ENCODE peak calls at places on chromosomes 4 and X, in eight cellular contexts. T is NCI-H1105; N is astrocyte of the spinal cord; W is CD8-positive, alpha-beta memory T cell; O is amygdala; D is prostate gland; J is activated T-helper 9 cell treated with anti-CD3 and anti-CD28 coated beads, Interleukin-2, amount 50 U/mL, for 16 hours; Y is lung. Z is an unnamed sample.

GRCh38 chr4:40881096-40881495 is 131.3 kb downstream of the NSUN7 start:
- DNase-seq in T (no peak), N (no peak), W (no peak), O (no peak), D (no peak), J (no peak), Y (no peak), Z (no peak)

GRCh38 chr4:4532371-4532770 is 9.5 kb downstream of the STX18 start:
- DNase-seq in T (no peak), N (no peak), W (no peak), O (no peak), D (no peak), J (no peak), Y (no peak), Z (no peak)

GRCh38 chr4:70915874-70916559 is 13.8 kb downstream of the MOB1B start:
- DNase-seq in T (no peak), N (no peak), W (no peak), O (no peak), D (no peak), J (no peak), Y (no peak), Z (no peak)

GRCh38 chr4:92304073-92304472 is 307 bp downstream of the GRID2 start:
- DNase-seq in T (no peak), N (no peak), W (no peak), O (no peak), D (no peak), J (no peak), Y (no peak), Z (no peak)

GRCh38 chr4:164383187-164384181 is 370.4 kb upstream of the SMIM31 start:
- DNase-seq in T (peak), N (peak), W (no peak), O (peak), D (peak), J (no peak), Y (no peak), Z (no peak)

GRCh38 chr4:36613999-36614398 is 332.6 kb downstream of the DTHD1 start:
- DNase-seq in T (no peak), N (no peak), W (no peak), O (no peak), D (no peak), J (no peak), Y (no peak), Z (no peak)

GRCh38 chr4:15469402-15470148 is at the start of gene CC2D2A:
- DNase-seq in T (no peak), N (peak), W (no peak), O (no peak), D (no peak), J (no peak), Y (no peak), Z (no peak)

GRCh38 chr4:148539387-148539786 is 97.2 kb upstream of the NR3C2 start:
- DNase-seq in T (no peak), N (no peak), W (no peak), O (no peak), D (no peak), J (no peak), Y (peak), Z (no peak)

GRCh38 chrX:134551365-134552095 is 91.6 kb downstream of the HPRT1 start:
- DNase-seq in T (no peak), N (peak), W (no peak), O (no peak), D (no peak), J (no peak), Y (no peak), Z (no peak)

GRCh38 chr4:112348488-112349158 is 51.5 kb downstream of the ALPK1 start:
- DNase-seq in T (peak), N (peak), W (no peak), O (no peak), D (peak), J (no peak), Y (peak), Z (no peak)

GRCh38 chr4:183443609-183444148 is 757 bp upstream of the CDKN2AIP start:
- DNase-seq in T (no peak), N (no peak), W (no peak), O (no peak), D (peak), J (no peak), Y (no peak), Z (no peak)

GRCh38 chrX:123920065-123920785 is 41.3 kb upstream of the STAG2 start:
- DNase-seq in T (no peak), N (peak), W (no peak), O (no peak), D (no peak), J (no peak), Y (no peak), Z (no peak)

GRCh38 chr4:38160487-38161207 is 200.4 kb downstream of the PTTG2 start:
- DNase-seq in T (no peak), N (peak), W (no peak), O (no peak), D (no peak), J (peak), Y (peak), Z (peak)

GRCh38 chr4:129747756-129748155 is 651.8 kb downstream of the C4orf33 start:
- DNase-seq in T (peak), N (no peak), W (no peak), O (no peak), D (no peak), J (no peak), Y (no peak), Z (no peak)

GRCh38 chr4:41661447-41662076 is 87.0 kb downstream of the PHOX2B start:
- DNase-seq in T (peak), N (peak), W (no peak), O (no peak), D (peak), J (peak), Y (peak), Z (peak)

GRCh38 chr4:112272292-112272691 is 13.4 kb downstream of the TIFA start:
- DNase-seq in T (no peak), N (no peak), W (no peak), O (no peak), D (no peak), J (no peak), Y (no peak), Z (no peak)

GRCh38 chr4:130393246-130394041 is 1297.5 kb downstream of the C4orf33 start:
- DNase-seq in T (no peak), N (peak), W (no peak), O (no peak), D (no peak), J (no peak), Y (no peak), Z (no peak)

GRCh38 chr4:123349401-123350190 is 47.0 kb upstream of the SPRY1 start:
- DNase-seq in T (no peak), N (no peak), W (no peak), O (no peak), D (no peak), J (no peak), Y (no peak), Z (no peak)

GRCh38 chrX:47232803-47233332 is at the start of gene USP11:
- DNase-seq in T (peak), N (peak), W (peak), O (no peak), D (no peak), J (peak), Y (peak), Z (peak)

GRCh38 chrX:110268875-110269274 is 49.0 kb downstream of the AMMECR1 start:
- DNase-seq in T (no peak), N (no peak), W (no peak), O (no peak), D (no peak), J (no peak), Y (no peak), Z (no peak)

GRCh38 chrX:153523269-153523668 is 5.8 kb downstream of the ATP2B3 start:
- DNase-seq in T (no peak), N (no peak), W (no peak), O (no peak), D (no peak), J (no peak), Y (no peak), Z (no peak)

GRCh38 chr4:95304898-95305297 is 243.9 kb downstream of the UNC5C start:
- DNase-seq in T (no peak), N (peak), W (no peak), O (no peak), D (no peak), J (no peak), Y (peak), Z (no peak)

GRCh38 chrX:10633722-10634121 is 13.3 kb upstream of the MID1 start:
- DNase-seq in T (no peak), N (peak), W (no peak), O (no peak), D (no peak), J (no peak), Y (peak), Z (no peak)

GRCh38 chr4:124641715-124642380 is 70.7 kb downstream of the ANKRD50 start:
- DNase-seq in T (no peak), N (peak), W (no peak), O (no peak), D (no peak), J (no peak), Y (no peak), Z (no peak)

GRCh38 chr4:41538017-41538733 is at the start of gene LIMCH1:
- DNase-seq in T (no peak), N (no peak), W (no peak), O (no peak), D (peak), J (no peak), Y (peak), Z (no peak)

GRCh38 chr4:140188975-140189374 is 35.0 kb upstream of the MAML3 start:
- DNase-seq in T (no peak), N (peak), W (no peak), O (no peak), D (peak), J (no peak), Y (peak), Z (no peak)

GRCh38 chr4:188414441-188414840 is 275.2 kb downstream of the TRIML1 start:
- DNase-seq in T (no peak), N (no peak), W (no peak), O (no peak), D (no peak), J (no peak), Y (no peak), Z (no peak)

Z was measured in stimulated activated effector memory CD8-positive, alpha-beta T cell treated with anti-CD3 and anti-CD28 coated beads, Interleukin-12 subunit alpha, Interleukin-12 subunit beta, amount 100 ng/mL, for 72 hours.